ENCODE peak calls at places on chromosome 11, in five cellular contexts. U is left cardiac atrium, B is EL, W is cortex of kidney, F is activated T-cell treated with anti-CD3 and anti-CD28 coated beads for 1 hour. G is an unnamed sample.
A peak's percentile ranks its signal among the peaks of the same experiment; 100 is the strongest.

GRCh38 chr11:122486793-122487495 is 168.6 kb upstream of the UBASH3B start:
- DNase-seq in U (no peak), B (peak; percentile 1), W (no peak), F (no peak), G (no peak)

GRCh38 chr11:13868710-13869403 is 93.7 kb upstream of the SPON1 start:
- DNase-seq in U (no peak), B (peak; percentile 12), W (no peak), F (no peak), G (no peak)

GRCh38 chr11:128517457-128518230 is 69.7 kb downstream of the ETS1 start:
- DNase-seq in U (no peak), B (peak; percentile 87), W (no peak), F (no peak), G (no peak)

GRCh38 chr11:64165482-64165841 is 451 bp downstream of the MACROD1 start:
- DNase-seq in U (peak; percentile 28), B (peak; percentile 25), W (no peak), F (no peak), G (no peak)

GRCh38 chr11:2268911-2269600 is 1.3 kb downstream of the ASCL2 start:
- DNase-seq in U (peak; percentile 48), B (no peak), W (no peak), F (peak; percentile 48), G (no peak)

GRCh38 chr11:103618532-103618931 is 417.9 kb upstream of the DDI1 start:
- DNase-seq in U (no peak), B (peak; percentile 71), W (no peak), F (no peak), G (no peak)

GRCh38 chr11:128813729-128814128 is 53.4 kb downstream of the KCNJ1 start:
- DNase-seq in U (no peak), B (no peak), W (no peak), F (no peak), G (no peak)

GRCh38 chr11:120091701-120092100 is 46.2 kb downstream of the TRIM29 start:
- DNase-seq in U (no peak), B (no peak), W (no peak), F (no peak), G (no peak)

GRCh38 chr11:110349109-110349996 is 52.9 kb upstream of the RDX start:
- DNase-seq in U (no peak), B (no peak), W (no peak), F (no peak), G (peak; percentile 44)

G was measured in MM.1S.